ENCODE peak calls at places on chromosomes 7 and 10, in seven cellular contexts. One of them, this sample, is unnamed. For H3K4me1, the result is how much of the 10 kb centered on the place peaks cover.

GRCh38 chr10:122030200-122030552 is 41.2 kb downstream of the TACC2 start:
- DNase-seq in IMR-90: no peak
- DNase-seq in pancreas: no peak
- DNase-seq in spleen: no peak
- DNase-seq in stomach: no peak
- DNase-seq in vagina: no peak
- DNase-seq in colonic mucosa: no peak
- DNase-seq in this sample: no peak

GRCh38 chr10:33126118-33126517 is 168.1 kb upstream of the ITGB1 start:
- DNase-seq in IMR-90: peak
- DNase-seq in pancreas: no peak
- DNase-seq in spleen: no peak
- DNase-seq in stomach: no peak
- DNase-seq in vagina: no peak
- DNase-seq in colonic mucosa: no peak
- DNase-seq in this sample: no peak

GRCh38 chr7:359776-360361 is 69.9 kb downstream of the FOXL3 start:
- DNase-seq in IMR-90: no peak
- DNase-seq in pancreas: no peak
- DNase-seq in spleen: peak
- DNase-seq in stomach: no peak
- DNase-seq in vagina: no peak
- DNase-seq in colonic mucosa: no peak
- DNase-seq in this sample: no peak

GRCh38 chr10:46530249-46531186 is 25.9 kb downstream of the GPRIN2 start:
- DNase-seq in IMR-90: peak
- DNase-seq in pancreas: no peak
- DNase-seq in spleen: peak
- DNase-seq in stomach: peak
- DNase-seq in vagina: no peak
- DNase-seq in colonic mucosa: no peak
- DNase-seq in this sample: peak

GRCh38 chr10:99394761-99395386 is 35.5 kb downstream of the GOT1 start:
- DNase-seq in IMR-90: no peak
- DNase-seq in pancreas: no peak
- DNase-seq in spleen: no peak
- DNase-seq in stomach: no peak
- DNase-seq in vagina: no peak
- DNase-seq in colonic mucosa: no peak
- DNase-seq in this sample: no peak

GRCh38 chr7:77331938-77332695 is 84.0 kb downstream of the GSAP start:
- DNase-seq in IMR-90: peak
- DNase-seq in pancreas: peak
- DNase-seq in spleen: peak
- DNase-seq in stomach: peak
- DNase-seq in vagina: no peak
- DNase-seq in colonic mucosa: peak
- DNase-seq in this sample: no peak

GRCh38 chr7:30887464-30887872 is 24.2 kb upstream of the AQP1 start:
- DNase-seq in IMR-90: no peak
- DNase-seq in pancreas: no peak
- DNase-seq in spleen: no peak
- DNase-seq in stomach: no peak
- DNase-seq in vagina: no peak
- DNase-seq in colonic mucosa: no peak
- DNase-seq in this sample: no peak

GRCh38 chr10:6297951-6298381 is 95.2 kb downstream of the PFKFB3 start:
- DNase-seq in IMR-90: no peak
- DNase-seq in pancreas: no peak
- DNase-seq in spleen: no peak
- DNase-seq in stomach: peak
- DNase-seq in vagina: no peak
- DNase-seq in colonic mucosa: peak
- DNase-seq in this sample: no peak

GRCh38 chr7:95758187-95758586 is 14.2 kb upstream of the DYNC1I1 start:
- DNase-seq in IMR-90: no peak
- DNase-seq in pancreas: no peak
- DNase-seq in spleen: no peak
- DNase-seq in stomach: no peak
- DNase-seq in vagina: no peak
- DNase-seq in colonic mucosa: no peak
- DNase-seq in this sample: no peak

GRCh38 chr7:149766215-149766614 is 7.2 kb downstream of the ZNF467 start:
- DNase-seq in IMR-90: no peak
- DNase-seq in pancreas: no peak
- DNase-seq in spleen: no peak
- DNase-seq in stomach: no peak
- DNase-seq in vagina: no peak
- DNase-seq in colonic mucosa: no peak
- DNase-seq in this sample: no peak

GRCh38 chr10:29949411-29950011 is 109.9 kb downstream of the JCAD start:
- DNase-seq in IMR-90: peak
- DNase-seq in pancreas: no peak
- DNase-seq in spleen: no peak
- DNase-seq in stomach: no peak
- DNase-seq in vagina: no peak
- DNase-seq in colonic mucosa: no peak
- DNase-seq in this sample: no peak

GRCh38 chr7:100521076-100521475 is 17.9 kb upstream of the AGFG2 start:
- DNase-seq in IMR-90: no peak
- DNase-seq in pancreas: no peak
- DNase-seq in spleen: no peak
- DNase-seq in stomach: no peak
- DNase-seq in vagina: no peak
- DNase-seq in colonic mucosa: no peak
- DNase-seq in this sample: no peak

GRCh38 chr10:110226555-110226925 is 19.1 kb downstream of the MXI1 start:
- DNase-seq in IMR-90: peak
- DNase-seq in pancreas: peak
- DNase-seq in spleen: no peak
- DNase-seq in stomach: peak
- DNase-seq in vagina: peak
- DNase-seq in colonic mucosa: peak
- DNase-seq in this sample: peak

GRCh38 chr7:55326079-55326847 is 38.9 kb upstream of the LANCL2 start:
- DNase-seq in IMR-90: no peak
- DNase-seq in pancreas: peak
- DNase-seq in spleen: no peak
- DNase-seq in stomach: no peak
- DNase-seq in vagina: no peak
- DNase-seq in colonic mucosa: no peak
- DNase-seq in this sample: no peak

GRCh38 chr7:88927-89921 is 103.1 kb upstream of the FAM20C start:
- DNase-seq in IMR-90: peak
- DNase-seq in pancreas: no peak
- DNase-seq in spleen: no peak
- DNase-seq in stomach: peak
- DNase-seq in vagina: peak
- DNase-seq in colonic mucosa: no peak
- DNase-seq in this sample: peak

GRCh38 chr7:139897422-139898085 is 68.5 kb downstream of the TBXAS1 start:
- DNase-seq in IMR-90: no peak
- DNase-seq in pancreas: no peak
- DNase-seq in spleen: no peak
- DNase-seq in stomach: no peak
- DNase-seq in vagina: no peak
- DNase-seq in colonic mucosa: no peak
- DNase-seq in this sample: no peak

GRCh38 chr10:87651801-87652200 is 7.9 kb upstream of the PAPSS2 start:
- DNase-seq in IMR-90: no peak
- DNase-seq in pancreas: no peak
- DNase-seq in spleen: no peak
- DNase-seq in stomach: no peak
- DNase-seq in vagina: no peak
- DNase-seq in colonic mucosa: no peak
- DNase-seq in this sample: no peak

GRCh38 chr10:71401056-71401455 is 4.3 kb downstream of the CDH23 start:
- DNase-seq in IMR-90: no peak
- DNase-seq in pancreas: no peak
- DNase-seq in spleen: no peak
- DNase-seq in stomach: no peak
- DNase-seq in vagina: no peak
- DNase-seq in colonic mucosa: no peak
- DNase-seq in this sample: no peak

GRCh38 chr7:74656911-74657691 is 417 bp upstream of the GTF2I start:
- DNase-seq in IMR-90: peak
- DNase-seq in pancreas: peak
- DNase-seq in spleen: peak
- DNase-seq in stomach: peak
- DNase-seq in vagina: peak
- DNase-seq in colonic mucosa: peak
- DNase-seq in this sample: peak

GRCh38 chr10:43214071-43214955 is 52.6 kb downstream of the RASGEF1A start:
- DNase-seq in IMR-90: peak
- DNase-seq in pancreas: no peak
- DNase-seq in spleen: peak
- DNase-seq in stomach: no peak
- DNase-seq in vagina: no peak
- DNase-seq in colonic mucosa: no peak
- DNase-seq in this sample: no peak

GRCh38 chr10:89525556-89525955 is 9.8 kb downstream of the SLC16A12 start:
- DNase-seq in IMR-90: no peak
- DNase-seq in pancreas: no peak
- DNase-seq in spleen: no peak
- DNase-seq in stomach: no peak
- DNase-seq in vagina: no peak
- DNase-seq in colonic mucosa: no peak
- DNase-seq in this sample: no peak

GRCh38 chr10:32315426-32315825 is 31.5 kb downstream of the EPC1 start:
- DNase-seq in IMR-90: no peak
- DNase-seq in pancreas: no peak
- DNase-seq in spleen: no peak
- DNase-seq in stomach: no peak
- DNase-seq in vagina: no peak
- DNase-seq in colonic mucosa: no peak
- DNase-seq in this sample: no peak

GRCh38 chr7:47783456-47784240 is 164.6 kb downstream of the PKD1L1 start:
- DNase-seq in IMR-90: peak
- DNase-seq in pancreas: peak
- DNase-seq in spleen: no peak
- DNase-seq in stomach: no peak
- DNase-seq in vagina: no peak
- DNase-seq in colonic mucosa: no peak
- DNase-seq in this sample: no peak

GRCh38 chr7:69624431-69624830 is 26.2 kb downstream of the AUTS2 start:
- DNase-seq in IMR-90: no peak
- DNase-seq in pancreas: no peak
- DNase-seq in spleen: no peak
- DNase-seq in stomach: no peak
- DNase-seq in vagina: no peak
- DNase-seq in colonic mucosa: no peak
- DNase-seq in this sample: no peak
- H3K4me1 ChIP-seq in IMR-90: under half
- H3K4me1 ChIP-seq in pancreas: under half
- H3K4me1 ChIP-seq in spleen: under half
- H3K4me1 ChIP-seq in stomach: under half
- H3K4me1 ChIP-seq in vagina: under half
- H3K4me1 ChIP-seq in colonic mucosa: under half
- H3K4me1 ChIP-seq in this sample: under half

GRCh38 chr7:132418840-132419239 is 157.4 kb downstream of the PLXNA4 start:
- DNase-seq in IMR-90: no peak
- DNase-seq in pancreas: no peak
- DNase-seq in spleen: no peak
- DNase-seq in stomach: no peak
- DNase-seq in vagina: no peak
- DNase-seq in colonic mucosa: no peak
- DNase-seq in this sample: no peak
- H3K4me3 ChIP-seq in IMR-90: no peak
- H3K4me3 ChIP-seq in pancreas: no peak
- H3K4me3 ChIP-seq in spleen: no peak
- H3K4me3 ChIP-seq in stomach: no peak
- H3K4me3 ChIP-seq in vagina: no peak
- H3K4me3 ChIP-seq in colonic mucosa: no peak
- H3K4me3 ChIP-seq in this sample: no peak

GRCh38 chr10:78381072-78381471 is 347.4 kb downstream of the RPS24 start:
- DNase-seq in IMR-90: no peak
- DNase-seq in pancreas: no peak
- DNase-seq in spleen: no peak
- DNase-seq in stomach: no peak
- DNase-seq in vagina: no peak
- DNase-seq in colonic mucosa: no peak
- DNase-seq in this sample: no peak
- TF ChIP-seq CTCF in IMR-90: peak
- TF ChIP-seq CTCF in pancreas: no peak
- TF ChIP-seq CTCF in spleen: no peak
- TF ChIP-seq CTCF in stomach: no peak
- TF ChIP-seq CTCF in vagina: no peak
- TF ChIP-seq CTCF in colonic mucosa: no peak
- TF ChIP-seq CTCF in this sample: no peak

GRCh38 chr7:43640679-43641078 is 57.8 kb downstream of the STK17A start:
- DNase-seq in IMR-90: no peak
- DNase-seq in pancreas: no peak
- DNase-seq in spleen: no peak
- DNase-seq in stomach: no peak
- DNase-seq in vagina: no peak
- DNase-seq in colonic mucosa: no peak
- DNase-seq in this sample: no peak
- H3K4me1 ChIP-seq in IMR-90: under half
- H3K4me1 ChIP-seq in pancreas: under half
- H3K4me1 ChIP-seq in spleen: under half
- H3K4me1 ChIP-seq in stomach: under half
- H3K4me1 ChIP-seq in vagina: under half
- H3K4me1 ChIP-seq in colonic mucosa: under half
- H3K4me1 ChIP-seq in this sample: under half

This sample was measured in RWPE2.